ENCODE peak calls at places on chromosomes 16 and 17, in eight cellular contexts. One of them, this sample, is unnamed.

GRCh38 chr17:30256756-30257506 is 21.4 kb upstream of the SLC6A4 start:
- DNase-seq in left ventricle myocardium inferior: no peak
- DNase-seq in WTC11: no peak
- DNase-seq in cardiac muscle cell: peak
- DNase-seq in PC-9: no peak
- DNase-seq in mucosa of descending colon: no peak
- DNase-seq in neural progenitor cell: no peak
- DNase-seq in PC-3: no peak
- DNase-seq in this sample: no peak

GRCh38 chr16:50859628-50860360 is 117.9 kb downstream of the CYLD start:
- DNase-seq in left ventricle myocardium inferior: no peak
- DNase-seq in WTC11: no peak
- DNase-seq in cardiac muscle cell: no peak
- DNase-seq in PC-9: no peak
- DNase-seq in mucosa of descending colon: peak
- DNase-seq in neural progenitor cell: no peak
- DNase-seq in PC-3: no peak
- DNase-seq in this sample: no peak

GRCh38 chr16:12130691-12131302 is 154.3 kb downstream of the SNX29 start:
- DNase-seq in left ventricle myocardium inferior: no peak
- DNase-seq in WTC11: no peak
- DNase-seq in cardiac muscle cell: no peak
- DNase-seq in PC-9: no peak
- DNase-seq in mucosa of descending colon: no peak
- DNase-seq in neural progenitor cell: no peak
- DNase-seq in PC-3: no peak
- DNase-seq in this sample: no peak

GRCh38 chr17:81160306-81160705 is 5.0 kb upstream of the PVALEF start:
- DNase-seq in left ventricle myocardium inferior: peak
- DNase-seq in WTC11: no peak
- DNase-seq in cardiac muscle cell: no peak
- DNase-seq in PC-9: no peak
- DNase-seq in mucosa of descending colon: no peak
- DNase-seq in neural progenitor cell: no peak
- DNase-seq in PC-3: no peak
- DNase-seq in this sample: peak

GRCh38 chr17:78596871-78597635 is 19.9 kb upstream of the DNAH17 start:
- DNase-seq in left ventricle myocardium inferior: no peak
- DNase-seq in WTC11: no peak
- DNase-seq in cardiac muscle cell: no peak
- DNase-seq in PC-9: no peak
- DNase-seq in mucosa of descending colon: no peak
- DNase-seq in neural progenitor cell: no peak
- DNase-seq in PC-3: no peak
- DNase-seq in this sample: no peak

GRCh38 chr17:19361326-19361725 is 1.2 kb downstream of the B9D1 start:
- DNase-seq in left ventricle myocardium inferior: no peak
- DNase-seq in WTC11: no peak
- DNase-seq in cardiac muscle cell: no peak
- DNase-seq in PC-9: no peak
- DNase-seq in mucosa of descending colon: no peak
- DNase-seq in neural progenitor cell: no peak
- DNase-seq in PC-3: no peak
- DNase-seq in this sample: no peak

GRCh38 chr17:1083451-1084187 is 86.7 kb downstream of the TIMM22 start:
- DNase-seq in left ventricle myocardium inferior: no peak
- DNase-seq in WTC11: no peak
- DNase-seq in cardiac muscle cell: no peak
- DNase-seq in PC-9: no peak
- DNase-seq in mucosa of descending colon: no peak
- DNase-seq in neural progenitor cell: peak
- DNase-seq in PC-3: no peak
- DNase-seq in this sample: no peak

GRCh38 chr17:66677201-66677981 is 157.5 kb upstream of the CACNG5 start:
- DNase-seq in left ventricle myocardium inferior: no peak
- DNase-seq in WTC11: no peak
- DNase-seq in cardiac muscle cell: peak
- DNase-seq in PC-9: no peak
- DNase-seq in mucosa of descending colon: no peak
- DNase-seq in neural progenitor cell: no peak
- DNase-seq in PC-3: peak
- DNase-seq in this sample: no peak

GRCh38 chr16:30068750-30069574 is 3.4 kb downstream of the ALDOA start:
- DNase-seq in left ventricle myocardium inferior: no peak
- DNase-seq in WTC11: peak
- DNase-seq in cardiac muscle cell: no peak
- DNase-seq in PC-9: peak
- DNase-seq in mucosa of descending colon: peak
- DNase-seq in neural progenitor cell: peak
- DNase-seq in PC-3: peak
- DNase-seq in this sample: peak

GRCh38 chr17:10738516-10739258 is 8.9 kb upstream of the TMEM220 start:
- DNase-seq in left ventricle myocardium inferior: no peak
- DNase-seq in WTC11: no peak
- DNase-seq in cardiac muscle cell: peak
- DNase-seq in PC-9: no peak
- DNase-seq in mucosa of descending colon: peak
- DNase-seq in neural progenitor cell: no peak
- DNase-seq in PC-3: no peak
- DNase-seq in this sample: no peak

GRCh38 chr16:56700195-56700594 is 17.9 kb downstream of the MT1X start:
- DNase-seq in left ventricle myocardium inferior: no peak
- DNase-seq in WTC11: no peak
- DNase-seq in cardiac muscle cell: no peak
- DNase-seq in PC-9: no peak
- DNase-seq in mucosa of descending colon: no peak
- DNase-seq in neural progenitor cell: no peak
- DNase-seq in PC-3: no peak
- DNase-seq in this sample: no peak

GRCh38 chr17:68398731-68399637 is 58.3 kb downstream of the WIPI1 start:
- DNase-seq in left ventricle myocardium inferior: peak
- DNase-seq in WTC11: peak
- DNase-seq in cardiac muscle cell: peak
- DNase-seq in PC-9: peak
- DNase-seq in mucosa of descending colon: peak
- DNase-seq in neural progenitor cell: peak
- DNase-seq in PC-3: peak
- DNase-seq in this sample: peak

GRCh38 chr17:83178533-83179201 is 99.3 kb downstream of the METRNL start:
- DNase-seq in left ventricle myocardium inferior: no peak
- DNase-seq in WTC11: peak
- DNase-seq in cardiac muscle cell: no peak
- DNase-seq in PC-9: no peak
- DNase-seq in mucosa of descending colon: no peak
- DNase-seq in neural progenitor cell: peak
- DNase-seq in PC-3: no peak
- DNase-seq in this sample: peak

GRCh38 chr17:77475012-77475976 is 334.5 kb downstream of the SEC14L1 start:
- DNase-seq in left ventricle myocardium inferior: no peak
- DNase-seq in WTC11: no peak
- DNase-seq in cardiac muscle cell: peak
- DNase-seq in PC-9: no peak
- DNase-seq in mucosa of descending colon: no peak
- DNase-seq in neural progenitor cell: no peak
- DNase-seq in PC-3: no peak
- DNase-seq in this sample: peak

GRCh38 chr17:34443832-34444469 is 80.9 kb upstream of the CCL1 start:
- DNase-seq in left ventricle myocardium inferior: peak
- DNase-seq in WTC11: peak
- DNase-seq in cardiac muscle cell: no peak
- DNase-seq in PC-9: peak
- DNase-seq in mucosa of descending colon: peak
- DNase-seq in neural progenitor cell: peak
- DNase-seq in PC-3: peak
- DNase-seq in this sample: peak

GRCh38 chr16:27084296-27085065 is 17.8 kb downstream of the C16orf82 start:
- DNase-seq in left ventricle myocardium inferior: no peak
- DNase-seq in WTC11: no peak
- DNase-seq in cardiac muscle cell: no peak
- DNase-seq in PC-9: no peak
- DNase-seq in mucosa of descending colon: no peak
- DNase-seq in neural progenitor cell: no peak
- DNase-seq in PC-3: no peak
- DNase-seq in this sample: peak

GRCh38 chr17:80527016-80527645 is 17.5 kb upstream of the RPTOR start:
- DNase-seq in left ventricle myocardium inferior: no peak
- DNase-seq in WTC11: no peak
- DNase-seq in cardiac muscle cell: no peak
- DNase-seq in PC-9: no peak
- DNase-seq in mucosa of descending colon: no peak
- DNase-seq in neural progenitor cell: no peak
- DNase-seq in PC-3: peak
- DNase-seq in this sample: no peak

GRCh38 chr17:18004345-18004744 is 31.7 kb downstream of the DRC3 start:
- DNase-seq in left ventricle myocardium inferior: no peak
- DNase-seq in WTC11: no peak
- DNase-seq in cardiac muscle cell: no peak
- DNase-seq in PC-9: no peak
- DNase-seq in mucosa of descending colon: no peak
- DNase-seq in neural progenitor cell: no peak
- DNase-seq in PC-3: peak
- DNase-seq in this sample: no peak

GRCh38 chr17:18005496-18005895 is 32.8 kb downstream of the DRC3 start:
- DNase-seq in left ventricle myocardium inferior: no peak
- DNase-seq in WTC11: no peak
- DNase-seq in cardiac muscle cell: no peak
- DNase-seq in PC-9: peak
- DNase-seq in mucosa of descending colon: no peak
- DNase-seq in neural progenitor cell: no peak
- DNase-seq in PC-3: peak
- DNase-seq in this sample: no peak

GRCh38 chr17:18002171-18002570 is 29.5 kb downstream of the DRC3 start:
- DNase-seq in left ventricle myocardium inferior: no peak
- DNase-seq in WTC11: no peak
- DNase-seq in cardiac muscle cell: peak
- DNase-seq in PC-9: no peak
- DNase-seq in mucosa of descending colon: no peak
- DNase-seq in neural progenitor cell: no peak
- DNase-seq in PC-3: no peak
- DNase-seq in this sample: no peak

GRCh38 chr17:18006495-18007239 is 32.3 kb downstream of the ATPAF2 start:
- DNase-seq in left ventricle myocardium inferior: no peak
- DNase-seq in WTC11: peak
- DNase-seq in cardiac muscle cell: no peak
- DNase-seq in PC-9: no peak
- DNase-seq in mucosa of descending colon: peak
- DNase-seq in neural progenitor cell: peak
- DNase-seq in PC-3: no peak
- DNase-seq in this sample: no peak

DNA sequence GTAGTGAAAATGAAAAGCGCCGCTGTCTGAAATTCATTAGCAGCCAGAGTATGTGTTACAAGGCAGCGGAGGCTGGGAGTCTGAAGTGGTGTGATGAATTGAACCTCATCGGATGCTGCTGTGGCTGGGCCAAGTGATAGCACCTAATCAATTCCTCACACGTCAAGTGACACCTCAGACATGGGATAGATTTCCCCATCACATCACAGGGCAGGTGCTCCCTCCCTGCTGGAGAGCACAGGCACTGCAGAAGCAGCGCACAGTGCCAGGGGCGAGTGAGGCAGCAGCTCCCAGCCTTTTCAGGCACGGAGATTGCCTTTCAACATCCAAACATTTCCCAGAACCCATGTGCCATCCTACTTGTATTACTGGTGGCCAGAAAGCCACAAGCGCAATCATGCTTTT is 32.2 kb downstream of the DRC3 start:
- DNase-seq in left ventricle myocardium inferior: no peak
- DNase-seq in WTC11: peak
- DNase-seq in cardiac muscle cell: no peak
- DNase-seq in PC-9: no peak
- DNase-seq in mucosa of descending colon: no peak
- DNase-seq in neural progenitor cell: peak
- DNase-seq in PC-3: no peak
- DNase-seq in this sample: peak
- TF ChIP-seq CTCF in left ventricle myocardium inferior: peak
- TF ChIP-seq CTCF in WTC11: peak
- TF ChIP-seq CTCF in cardiac muscle cell: peak
- TF ChIP-seq CTCF in PC-9: peak
- TF ChIP-seq CTCF in mucosa of descending colon: no peak
- TF ChIP-seq CTCF in neural progenitor cell: peak
- TF ChIP-seq CTCF in PC-3: peak
- TF ChIP-seq CTCF in this sample: peak

GRCh38 chr16:83113317-83113716 is 486.5 kb downstream of the CDH13 start:
- DNase-seq in left ventricle myocardium inferior: no peak
- DNase-seq in WTC11: peak
- DNase-seq in cardiac muscle cell: peak
- DNase-seq in PC-9: no peak
- DNase-seq in mucosa of descending colon: peak
- DNase-seq in neural progenitor cell: peak
- DNase-seq in PC-3: no peak
- DNase-seq in this sample: peak
- TF ChIP-seq CTCF in left ventricle myocardium inferior: peak
- TF ChIP-seq CTCF in WTC11: peak
- TF ChIP-seq CTCF in cardiac muscle cell: peak
- TF ChIP-seq CTCF in PC-9: peak
- TF ChIP-seq CTCF in mucosa of descending colon: no peak
- TF ChIP-seq CTCF in neural progenitor cell: peak
- TF ChIP-seq CTCF in PC-3: peak
- TF ChIP-seq CTCF in this sample: peak

GRCh38 chr16:58035356-58036170 is 10.0 kb downstream of the MMP15 start:
- DNase-seq in left ventricle myocardium inferior: no peak
- DNase-seq in WTC11: no peak
- DNase-seq in cardiac muscle cell: no peak
- DNase-seq in PC-9: no peak
- DNase-seq in mucosa of descending colon: no peak
- DNase-seq in neural progenitor cell: no peak
- DNase-seq in PC-3: no peak
- DNase-seq in this sample: no peak
- TF ChIP-seq CTCF in left ventricle myocardium inferior: no peak
- TF ChIP-seq CTCF in WTC11: no peak
- TF ChIP-seq CTCF in cardiac muscle cell: no peak
- TF ChIP-seq CTCF in PC-9: no peak
- TF ChIP-seq CTCF in mucosa of descending colon: no peak
- TF ChIP-seq CTCF in neural progenitor cell: no peak
- TF ChIP-seq CTCF in PC-3: no peak
- TF ChIP-seq CTCF in this sample: no peak

GRCh38 chr17:73593249-73593965 is 50.8 kb downstream of the SDK2 start:
- DNase-seq in left ventricle myocardium inferior: no peak
- DNase-seq in WTC11: no peak
- DNase-seq in cardiac muscle cell: no peak
- DNase-seq in PC-9: no peak
- DNase-seq in mucosa of descending colon: no peak
- DNase-seq in neural progenitor cell: no peak
- DNase-seq in PC-3: no peak
- DNase-seq in this sample: no peak

GRCh38 chr17:73592079-73592415 is 52.2 kb downstream of the SDK2 start:
- DNase-seq in left ventricle myocardium inferior: no peak
- DNase-seq in WTC11: no peak
- DNase-seq in cardiac muscle cell: no peak
- DNase-seq in PC-9: no peak
- DNase-seq in mucosa of descending colon: no peak
- DNase-seq in neural progenitor cell: no peak
- DNase-seq in PC-3: no peak
- DNase-seq in this sample: no peak

GRCh38 chr17:73592531-73592961 is 51.7 kb downstream of the SDK2 start:
- DNase-seq in left ventricle myocardium inferior: no peak
- DNase-seq in WTC11: no peak
- DNase-seq in cardiac muscle cell: no peak
- DNase-seq in PC-9: no peak
- DNase-seq in mucosa of descending colon: peak
- DNase-seq in neural progenitor cell: no peak
- DNase-seq in PC-3: no peak
- DNase-seq in this sample: no peak

GRCh38 chr17:73589096-73589980 is 54.9 kb downstream of the SDK2 start:
- DNase-seq in left ventricle myocardium inferior: no peak
- DNase-seq in WTC11: no peak
- DNase-seq in cardiac muscle cell: no peak
- DNase-seq in PC-9: no peak
- DNase-seq in mucosa of descending colon: no peak
- DNase-seq in neural progenitor cell: peak
- DNase-seq in PC-3: no peak
- DNase-seq in this sample: no peak

GRCh38 chr17:73591278-73592078 is 52.8 kb downstream of the SDK2 start:
- DNase-seq in left ventricle myocardium inferior: no peak
- DNase-seq in WTC11: no peak
- DNase-seq in cardiac muscle cell: no peak
- DNase-seq in PC-9: no peak
- DNase-seq in mucosa of descending colon: peak
- DNase-seq in neural progenitor cell: no peak
- DNase-seq in PC-3: no peak
- DNase-seq in this sample: no peak
- TF ChIP-seq CTCF in left ventricle myocardium inferior: no peak
- TF ChIP-seq CTCF in WTC11: no peak
- TF ChIP-seq CTCF in cardiac muscle cell: no peak
- TF ChIP-seq CTCF in PC-9: no peak
- TF ChIP-seq CTCF in mucosa of descending colon: no peak
- TF ChIP-seq CTCF in neural progenitor cell: no peak
- TF ChIP-seq CTCF in PC-3: no peak
- TF ChIP-seq CTCF in this sample: no peak

This sample was measured in glutamatergic neuron.